ENCODE peak calls at places on chromosomes 4 and X, in four cellular contexts. M is kidney epithelial cell; G is OCI-LY7; V is CD8-positive, alpha-beta T cell. U is an unnamed sample.

GRCh38 chr4:27011401-27011800 is 150.8 kb downstream of the STIM2 start:
- DNase-seq in M (no peak), G (no peak), V (no peak), U (no peak)

GRCh38 chrX:24375732-24376131 is 15.3 kb downstream of the SUPT20HL1 start:
- DNase-seq in M (no peak), G (no peak), V (no peak), U (no peak)

GRCh38 chr4:140019619-140020367 is 134.2 kb downstream of the MAML3 start:
- DNase-seq in M (no peak), G (no peak), V (no peak), U (no peak)

GRCh38 chr4:85165808-85166207 is 199.3 kb upstream of the WDFY3 start:
- DNase-seq in M (no peak), G (no peak), V (no peak), U (no peak)

GRCh38 chr4:75658881-75659280 is 14.3 kb downstream of the G3BP2 start:
- DNase-seq in M (no peak), G (no peak), V (no peak), U (no peak)

GRCh38 chr4:133150643-133151300 is 1.7 kb downstream of the PCDH10 start:
- DNase-seq in M (no peak), G (no peak), V (no peak), U (no peak)

GRCh38 chr4:72977936-72978485 is 91.5 kb downstream of the COX18 start:
- DNase-seq in M (peak; percentile 41), G (no peak), V (no peak), U (peak; percentile 59)

GRCh38 chr4:150411527-150411926 is 170.4 kb upstream of the MAB21L2 start:
- DNase-seq in M (no peak), G (no peak), V (no peak), U (no peak)

GRCh38 chr4:180947421-180947820 is 1295.8 kb upstream of the TENM3 start:
- DNase-seq in M (no peak), G (peak; percentile 43), V (no peak), U (no peak)

GRCh38 chrX:33379839-33380238 is 168.5 kb upstream of the DMD start:
- DNase-seq in M (no peak), G (no peak), V (no peak), U (no peak)

GRCh38 chrX:44474410-44474809 is 68.2 kb downstream of the FUNDC1 start:
- DNase-seq in M (no peak), G (no peak), V (no peak), U (no peak)

GRCh38 chr4:62881210-62881609 is 1528.0 kb downstream of the TECRL start:
- DNase-seq in M (no peak), G (no peak), V (no peak), U (no peak)

GRCh38 chrX:1248381-1249061 is 20.1 kb upstream of the CSF2RA start:
- DNase-seq in M (no peak), G (no peak), V (no peak), U (no peak)

GRCh38 chrX:650274-650673 is 19.7 kb downstream of the SHOX start:
- DNase-seq in M (no peak), G (no peak), V (no peak), U (no peak)

GRCh38 chr4:59412739-59413138 is 1787.4 kb upstream of the ADGRL3 start:
- DNase-seq in M (no peak), G (no peak), V (no peak), U (no peak)

GRCh38 chr4:151700566-151701316 is 60.1 kb downstream of the GATB start:
- DNase-seq in M (no peak), G (no peak), V (no peak), U (no peak)

GRCh38 chr4:122777846-122778501 is 45.5 kb downstream of the BBS12 start:
- DNase-seq in M (no peak), G (no peak), V (no peak), U (no peak)

GRCh38 chr4:54553001-54553400 is 104.8 kb upstream of the KIT start:
- DNase-seq in M (no peak), G (no peak), V (no peak), U (no peak)

GRCh38 chr4:32136081-32136787 is 1416.1 kb downstream of the PCDH7 start:
- DNase-seq in M (no peak), G (no peak), V (no peak), U (no peak)

GRCh38 chr4:144501231-144501780 is 144.7 kb upstream of the HHIP start:
- DNase-seq in M (no peak), G (no peak), V (no peak), U (no peak)

GRCh38 chr4:21474195-21474594 is 474.4 kb downstream of the KCNIP4 start:
- DNase-seq in M (no peak), G (no peak), V (no peak), U (no peak)

GRCh38 chr4:5142726-5143125 is 91.4 kb downstream of the STK32B start:
- DNase-seq in M (no peak), G (peak; percentile 16), V (no peak), U (peak; percentile 28)

GRCh38 chr4:8705161-8706145 is 112.9 kb downstream of the CPZ start:
- DNase-seq in M (no peak), G (no peak), V (no peak), U (no peak)

GRCh38 chrX:109886122-109886761 is 116.7 kb upstream of the TMEM164 start:
- DNase-seq in M (no peak), G (peak; percentile 35), V (peak; percentile 15), U (peak; percentile 34)

GRCh38 chrX:111100191-111100590 is 4.2 kb downstream of the PAK3 start:
- DNase-seq in M (no peak), G (peak; percentile 25), V (no peak), U (peak; percentile 13)

DNA sequence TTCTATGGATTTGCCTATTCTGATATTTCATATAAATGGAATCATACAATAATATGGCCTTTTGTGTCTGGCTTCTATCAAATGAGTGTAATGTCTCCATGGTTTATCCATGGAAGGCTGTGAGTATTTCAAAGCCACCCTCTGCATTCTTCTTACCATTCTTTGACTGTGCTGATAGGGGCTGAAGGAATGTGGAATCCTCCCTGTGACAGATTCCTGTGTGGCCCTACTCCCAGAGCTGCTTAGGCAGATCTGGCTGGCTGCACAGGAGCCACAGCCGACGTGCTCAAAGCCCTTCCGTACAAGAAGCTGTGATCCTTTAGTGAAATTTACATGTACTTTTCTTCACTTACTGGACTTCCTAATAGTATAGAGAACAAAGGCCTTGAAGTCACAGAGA is 163.2 kb downstream of the HS6ST2 start:
- DNase-seq in M (no peak), G (no peak), V (no peak), U (no peak)
- H3K4me3 ChIP-seq in M (no peak overlapping the region), G (no peak overlapping the region), V (no peak overlapping the region), U (no peak overlapping the region)

GRCh38 chr4:22524895-22525294 is 9.0 kb upstream of the ADGRA3 start:
- DNase-seq in M (no peak), G (no peak), V (no peak), U (no peak)
- TF ChIP-seq CTCF in M (no peak), G (no peak), V (no peak), U (no peak)

DNA sequence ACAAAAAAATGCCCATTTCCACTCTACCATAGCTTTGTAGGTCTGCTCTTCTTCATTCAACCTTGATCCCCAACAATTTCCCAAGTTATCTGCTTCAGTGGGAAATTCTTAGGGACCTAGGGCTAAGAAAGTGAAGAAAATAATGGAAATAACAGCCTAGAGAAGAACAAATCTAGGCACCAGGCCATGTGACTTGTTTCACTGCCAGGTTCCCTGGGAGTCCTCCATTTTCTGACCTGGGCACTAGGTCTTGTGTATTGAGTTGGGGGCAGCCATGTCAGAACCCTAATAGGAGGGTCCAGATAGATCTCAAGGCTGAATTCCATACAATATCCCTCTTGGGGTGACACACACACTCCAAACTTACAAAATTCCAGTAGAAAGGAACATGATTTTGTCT is 194.6 kb upstream of the STK26 start:
- DNase-seq in M (no peak), G (no peak), V (no peak), U (no peak)
- H3K4me3 ChIP-seq in M (no peak overlapping the region), G (no peak overlapping the region), V (no peak overlapping the region), U (no peak overlapping the region)

DNA sequence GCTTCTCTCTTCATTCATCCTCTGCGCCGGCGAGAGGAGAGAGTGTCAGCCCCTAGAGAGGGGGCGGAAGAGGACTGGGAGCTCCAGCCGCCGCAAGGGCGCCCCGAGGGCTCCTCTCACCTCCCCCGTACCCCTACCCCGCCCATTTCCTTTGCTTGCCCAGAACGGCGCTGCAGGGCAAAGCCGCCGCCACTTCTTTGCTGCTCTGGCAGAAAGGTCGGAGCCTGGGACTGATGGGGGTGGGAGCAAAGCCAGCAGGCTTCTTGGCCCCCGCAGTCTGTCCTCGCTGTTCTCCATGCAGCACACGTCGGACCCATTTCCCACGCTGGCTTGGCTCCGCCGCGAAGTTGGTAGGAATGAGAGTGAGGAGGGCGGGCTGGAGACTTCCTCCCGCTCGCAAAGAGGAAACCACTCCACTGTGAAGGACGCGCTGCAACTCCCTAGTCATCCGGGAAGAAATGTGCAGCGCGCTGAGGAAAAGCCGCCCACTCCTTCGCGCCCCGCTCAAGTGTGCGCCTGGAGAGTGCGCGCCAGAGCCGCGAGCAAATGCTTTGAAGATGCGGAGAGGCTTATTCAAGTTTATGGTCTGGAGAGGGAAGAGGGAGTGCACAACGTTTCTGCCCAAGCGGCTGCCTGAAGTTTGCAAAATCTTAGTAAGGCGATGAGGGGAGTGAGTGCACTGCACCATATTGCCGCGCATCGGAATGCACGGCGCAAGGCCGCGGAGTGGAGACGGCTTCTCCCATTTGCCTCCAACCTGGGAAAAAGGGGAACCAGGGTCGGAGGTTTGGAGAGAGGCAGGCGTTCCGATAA is 2.8 kb upstream of the PCDH7 start:
- DNase-seq in M (no peak), G (no peak), V (no peak), U (no peak)
- TF ChIP-seq CTCF in M (no peak), G (no peak), V (no peak), U (no peak)

U was measured in astrocyte of the cerebellum.